ENCODE peak calls at places on chromosomes 13 and 19, in five cellular contexts. One of them, this sample, is unnamed.
A peak's percentile ranks its signal among the peaks of the same experiment; 100 is the strongest.

GRCh38 chr19:47351545-47351944 is 2.4 kb downstream of the DHX34 start:
- DNase-seq in left ventricle myocardium inferior: no peak
- DNase-seq in HFF-Myc: no peak
- DNase-seq in SJCRH30: no peak
- DNase-seq in heart left ventricle: no peak
- DNase-seq in this sample: no peak

GRCh38 chr19:24099829-24100228 is 12.8 kb downstream of the ZNF254 start:
- DNase-seq in left ventricle myocardium inferior: no peak
- DNase-seq in HFF-Myc: no peak
- DNase-seq in SJCRH30: no peak
- DNase-seq in heart left ventricle: no peak
- DNase-seq in this sample: no peak

GRCh38 chr13:48829536-48829935 is 146.2 kb upstream of the FNDC3A start:
- DNase-seq in left ventricle myocardium inferior: no peak
- DNase-seq in HFF-Myc: no peak
- DNase-seq in SJCRH30: no peak
- DNase-seq in heart left ventricle: no peak
- DNase-seq in this sample: no peak

GRCh38 chr19:2575734-2576481 is 100.0 kb downstream of the GADD45B start:
- DNase-seq in left ventricle myocardium inferior: peak; percentile 90
- DNase-seq in HFF-Myc: no peak
- DNase-seq in SJCRH30: no peak
- DNase-seq in heart left ventricle: peak; percentile 90
- DNase-seq in this sample: peak; percentile 80

GRCh38 chr13:59442946-59443345 is 720.8 kb downstream of the DIAPH3 start:
- DNase-seq in left ventricle myocardium inferior: no peak
- DNase-seq in HFF-Myc: no peak
- DNase-seq in SJCRH30: no peak
- DNase-seq in heart left ventricle: no peak
- DNase-seq in this sample: no peak

GRCh38 chr13:47983070-47983469 is 18.0 kb downstream of the SUCLA2 start:
- DNase-seq in left ventricle myocardium inferior: no peak
- DNase-seq in HFF-Myc: no peak
- DNase-seq in SJCRH30: no peak
- DNase-seq in heart left ventricle: no peak
- DNase-seq in this sample: no peak

GRCh38 chr19:4295972-4296771 is 6.0 kb downstream of the TMIGD2 start:
- DNase-seq in left ventricle myocardium inferior: no peak
- DNase-seq in HFF-Myc: no peak
- DNase-seq in SJCRH30: peak; percentile 94
- DNase-seq in heart left ventricle: no peak
- DNase-seq in this sample: no peak

GRCh38 chr19:10478476-10478875 is 24.7 kb downstream of the KEAP1 start:
- DNase-seq in left ventricle myocardium inferior: no peak
- DNase-seq in HFF-Myc: no peak
- DNase-seq in SJCRH30: no peak
- DNase-seq in heart left ventricle: no peak
- DNase-seq in this sample: no peak

GRCh38 chr13:82878536-82878935 is 1003.7 kb downstream of the SLITRK1 start:
- DNase-seq in left ventricle myocardium inferior: no peak
- DNase-seq in HFF-Myc: no peak
- DNase-seq in SJCRH30: no peak
- DNase-seq in heart left ventricle: no peak
- DNase-seq in this sample: no peak

GRCh38 chr13:71922191-71922590 is 55.2 kb upstream of the DACH1 start:
- DNase-seq in left ventricle myocardium inferior: no peak
- DNase-seq in HFF-Myc: no peak
- DNase-seq in SJCRH30: peak; percentile 2
- DNase-seq in heart left ventricle: no peak
- DNase-seq in this sample: no peak

GRCh38 chr13:75308222-75308621 is 173.7 kb downstream of the TBC1D4 start:
- DNase-seq in left ventricle myocardium inferior: no peak
- DNase-seq in HFF-Myc: no peak
- DNase-seq in SJCRH30: no peak
- DNase-seq in heart left ventricle: no peak
- DNase-seq in this sample: no peak

GRCh38 chr19:10104665-10105221 is 1.4 kb upstream of the PPAN start:
- DNase-seq in left ventricle myocardium inferior: no peak
- DNase-seq in HFF-Myc: no peak
- DNase-seq in SJCRH30: no peak
- DNase-seq in heart left ventricle: no peak
- DNase-seq in this sample: no peak

GRCh38 chr19:44635581-44636438 is 7.9 kb upstream of the PVR start:
- DNase-seq in left ventricle myocardium inferior: no peak
- DNase-seq in HFF-Myc: no peak
- DNase-seq in SJCRH30: peak; percentile 71
- DNase-seq in heart left ventricle: no peak
- DNase-seq in this sample: no peak

GRCh38 chr19:1471514-1472107 is 7.4 kb downstream of the C19orf25 start:
- DNase-seq in left ventricle myocardium inferior: no peak
- DNase-seq in HFF-Myc: no peak
- DNase-seq in SJCRH30: no peak
- DNase-seq in heart left ventricle: no peak
- DNase-seq in this sample: no peak

GRCh38 chr19:56222901-56223300 is 20.8 kb downstream of the ZSCAN5C start:
- DNase-seq in left ventricle myocardium inferior: no peak
- DNase-seq in HFF-Myc: no peak
- DNase-seq in SJCRH30: no peak
- DNase-seq in heart left ventricle: no peak
- DNase-seq in this sample: no peak

GRCh38 chr13:99909836-99910619 is 61.5 kb downstream of the ZIC5 start:
- DNase-seq in left ventricle myocardium inferior: peak; percentile 36
- DNase-seq in HFF-Myc: no peak
- DNase-seq in SJCRH30: no peak
- DNase-seq in heart left ventricle: no peak
- DNase-seq in this sample: no peak

GRCh38 chr19:18090545-18091216 is 3.9 kb upstream of the IL12RB1 start:
- DNase-seq in left ventricle myocardium inferior: no peak
- DNase-seq in HFF-Myc: no peak
- DNase-seq in SJCRH30: no peak
- DNase-seq in heart left ventricle: no peak
- DNase-seq in this sample: no peak

GRCh38 chr13:104137416-104137815 is 1071.2 kb upstream of the SLC10A2 start:
- DNase-seq in left ventricle myocardium inferior: no peak
- DNase-seq in HFF-Myc: no peak
- DNase-seq in SJCRH30: no peak
- DNase-seq in heart left ventricle: no peak
- DNase-seq in this sample: no peak

GRCh38 chr13:85013006-85013405 is 786.2 kb downstream of the SLITRK6 start:
- DNase-seq in left ventricle myocardium inferior: no peak
- DNase-seq in HFF-Myc: no peak
- DNase-seq in SJCRH30: no peak
- DNase-seq in heart left ventricle: no peak
- DNase-seq in this sample: no peak

GRCh38 chr13:98939552-98940306 is 38.1 kb downstream of the DOCK9 start:
- DNase-seq in left ventricle myocardium inferior: no peak
- DNase-seq in HFF-Myc: no peak
- DNase-seq in SJCRH30: no peak
- DNase-seq in heart left ventricle: no peak
- DNase-seq in this sample: peak; percentile 37

GRCh38 chr19:2289714-2290435 is 7.9 kb upstream of the PEAK3 start:
- DNase-seq in left ventricle myocardium inferior: peak; percentile 42
- DNase-seq in HFF-Myc: no peak
- DNase-seq in SJCRH30: no peak
- DNase-seq in heart left ventricle: no peak
- DNase-seq in this sample: no peak

GRCh38 chr19:12782424-12783225 is 7.3 kb upstream of the HOOK2 start:
- DNase-seq in left ventricle myocardium inferior: peak; percentile 92
- DNase-seq in HFF-Myc: no peak
- DNase-seq in SJCRH30: peak; percentile 93
- DNase-seq in heart left ventricle: peak; percentile 97
- DNase-seq in this sample: peak; percentile 93

GRCh38 chr13:109743706-109744453 is 42.5 kb downstream of the IRS2 start:
- DNase-seq in left ventricle myocardium inferior: no peak
- DNase-seq in HFF-Myc: peak; percentile 85
- DNase-seq in SJCRH30: no peak
- DNase-seq in heart left ventricle: no peak
- DNase-seq in this sample: peak; percentile 60

GRCh38 chr19:17183858-17184271 is 31.3 kb upstream of the USE1 start:
- DNase-seq in left ventricle myocardium inferior: no peak
- DNase-seq in HFF-Myc: no peak
- DNase-seq in SJCRH30: no peak
- DNase-seq in heart left ventricle: no peak
- DNase-seq in this sample: no peak

GRCh38 chr19:54469496-54469934 is 3.6 kb downstream of the CDC42EP5 start:
- DNase-seq in left ventricle myocardium inferior: peak; percentile 67
- DNase-seq in HFF-Myc: no peak
- DNase-seq in SJCRH30: no peak
- DNase-seq in heart left ventricle: peak; percentile 82
- DNase-seq in this sample: no peak

GRCh38 chr19:54470991-54471782 is 1.9 kb downstream of the CDC42EP5 start:
- DNase-seq in left ventricle myocardium inferior: peak; percentile 52
- DNase-seq in HFF-Myc: no peak
- DNase-seq in SJCRH30: no peak
- DNase-seq in heart left ventricle: peak; percentile 69
- DNase-seq in this sample: no peak

GRCh38 chr19:54473983-54474382 is 887 bp upstream of the CDC42EP5 start:
- DNase-seq in left ventricle myocardium inferior: no peak
- DNase-seq in HFF-Myc: no peak
- DNase-seq in SJCRH30: no peak
- DNase-seq in heart left ventricle: no peak
- DNase-seq in this sample: no peak

GRCh38 chr19:54473071-54473941 is at the start of gene CDC42EP5:
- DNase-seq in left ventricle myocardium inferior: peak; percentile 82
- DNase-seq in HFF-Myc: peak; percentile 76
- DNase-seq in SJCRH30: peak; percentile 41
- DNase-seq in heart left ventricle: peak; percentile 85
- DNase-seq in this sample: peak; percentile 77

DNA sequence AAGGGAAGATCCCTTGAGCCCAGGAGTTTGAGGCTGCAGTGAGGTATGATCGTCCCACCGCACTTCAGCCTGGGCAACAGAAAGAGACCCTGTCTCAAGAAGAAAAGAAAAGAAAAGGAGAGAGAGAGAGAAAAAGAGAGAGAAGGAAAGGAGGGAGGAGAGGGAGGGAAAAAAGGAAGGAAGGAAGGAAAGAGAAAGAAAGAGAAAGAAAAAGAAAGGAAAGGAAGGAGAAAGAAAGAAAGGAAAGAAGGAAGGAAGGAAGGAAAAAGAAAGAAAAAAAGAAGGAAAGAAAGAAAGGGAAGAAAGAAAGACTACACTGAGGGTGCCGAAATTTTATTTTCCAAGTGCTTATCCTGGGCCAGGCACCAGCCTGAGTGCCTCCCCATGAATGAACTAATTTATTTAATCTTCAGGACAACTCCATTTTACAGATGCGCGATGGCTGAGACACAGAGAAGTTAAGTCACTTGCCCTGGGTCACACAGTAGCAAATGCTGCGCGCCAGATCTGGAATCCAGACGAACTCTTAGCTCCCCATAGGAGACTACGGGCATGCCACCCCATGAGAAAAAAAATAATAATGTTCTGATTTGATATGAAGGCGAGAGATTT is 2.7 kb downstream of the CDC42EP5 start:
- DNase-seq in left ventricle myocardium inferior: no peak
- DNase-seq in HFF-Myc: no peak
- DNase-seq in SJCRH30: no peak
- DNase-seq in heart left ventricle: no peak
- DNase-seq in this sample: no peak
- H3K4me3 ChIP-seq in left ventricle myocardium inferior: peak overlapping the region; percentile 68
- H3K4me3 ChIP-seq in HFF-Myc: peak overlapping the region; percentile 67
- H3K4me3 ChIP-seq in SJCRH30: no peak overlapping the region
- H3K4me3 ChIP-seq in heart left ventricle: peak overlapping the region; percentile 57
- H3K4me3 ChIP-seq in this sample: no peak overlapping the region

DNA sequence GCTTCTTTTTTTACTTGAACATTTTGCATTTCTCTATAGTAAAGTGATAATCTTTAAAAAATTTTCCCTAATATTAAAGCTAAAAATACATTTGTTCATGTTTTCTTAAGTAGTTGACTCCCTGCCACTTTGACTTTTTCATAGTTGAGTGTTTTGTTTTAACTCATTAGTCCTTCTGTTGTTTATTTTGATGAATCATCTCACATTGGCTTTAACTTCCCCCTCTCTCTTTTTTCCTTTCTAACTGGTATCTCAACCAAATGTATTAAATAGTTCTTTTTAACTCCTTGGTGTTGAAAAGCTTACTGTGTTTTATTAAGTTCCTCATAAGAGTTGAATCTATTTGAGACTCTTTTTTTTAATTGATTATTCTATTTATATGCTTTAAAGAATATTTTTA is 2.8 kb downstream of the TNFSF13B start:
- DNase-seq in left ventricle myocardium inferior: no peak
- DNase-seq in HFF-Myc: no peak
- DNase-seq in SJCRH30: no peak
- DNase-seq in heart left ventricle: no peak
- DNase-seq in this sample: no peak
- H3K4me3 ChIP-seq in left ventricle myocardium inferior: no peak overlapping the region
- H3K4me3 ChIP-seq in HFF-Myc: no peak overlapping the region
- H3K4me3 ChIP-seq in SJCRH30: no peak overlapping the region
- H3K4me3 ChIP-seq in heart left ventricle: peak overlapping the region; percentile 61
- H3K4me3 ChIP-seq in this sample: no peak overlapping the region

GRCh38 chr19:13866463-13867046 is 10.4 kb upstream of the NANOS3 start:
- DNase-seq in left ventricle myocardium inferior: no peak
- DNase-seq in HFF-Myc: no peak
- DNase-seq in SJCRH30: no peak
- DNase-seq in heart left ventricle: no peak
- DNase-seq in this sample: no peak
- H3K4me3 ChIP-seq in left ventricle myocardium inferior: peak overlapping the region; percentile 85
- H3K4me3 ChIP-seq in HFF-Myc: peak overlapping the region; percentile 41
- H3K4me3 ChIP-seq in SJCRH30: peak overlapping the region; percentile 72
- H3K4me3 ChIP-seq in heart left ventricle: peak overlapping the region; percentile 72
- H3K4me3 ChIP-seq in this sample: no peak overlapping the region

GRCh38 chr13:57583529-57583928 is 48.0 kb upstream of the PCDH17 start:
- DNase-seq in left ventricle myocardium inferior: no peak
- DNase-seq in HFF-Myc: no peak
- DNase-seq in SJCRH30: no peak
- DNase-seq in heart left ventricle: no peak
- DNase-seq in this sample: no peak

DNA sequence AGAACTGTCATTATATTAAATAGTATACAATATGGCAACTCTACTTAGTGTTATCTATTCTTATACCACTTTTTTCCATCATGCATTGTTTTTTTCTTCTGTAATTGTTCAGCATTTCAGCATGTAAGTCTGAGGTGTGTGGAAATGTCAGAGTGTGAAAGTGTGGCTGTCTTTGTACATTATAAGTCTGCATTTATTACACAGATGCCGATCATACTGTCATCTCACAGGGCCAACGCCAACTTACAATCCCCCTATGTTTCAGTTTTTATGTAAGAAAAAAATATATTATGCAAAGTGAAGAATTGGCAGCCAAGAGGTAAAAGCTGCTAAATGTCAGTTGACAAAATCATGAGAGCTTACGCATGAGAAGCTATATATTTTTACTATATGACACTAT is 42.9 kb upstream of the PCDH17 start:
- DNase-seq in left ventricle myocardium inferior: no peak
- DNase-seq in HFF-Myc: no peak
- DNase-seq in SJCRH30: no peak
- DNase-seq in heart left ventricle: no peak
- DNase-seq in this sample: no peak
- H3K4me3 ChIP-seq in left ventricle myocardium inferior: no peak overlapping the region
- H3K4me3 ChIP-seq in HFF-Myc: no peak overlapping the region
- H3K4me3 ChIP-seq in SJCRH30: no peak overlapping the region
- H3K4me3 ChIP-seq in heart left ventricle: no peak overlapping the region
- H3K4me3 ChIP-seq in this sample: no peak overlapping the region

GRCh38 chr19:48713864-48714755 is 5.4 kb downstream of the MAMSTR start:
- DNase-seq in left ventricle myocardium inferior: peak; percentile 99
- DNase-seq in HFF-Myc: peak; percentile 98
- DNase-seq in SJCRH30: peak; percentile 13
- DNase-seq in heart left ventricle: peak; percentile 100
- DNase-seq in this sample: peak; percentile 99
- H3K4me3 ChIP-seq in left ventricle myocardium inferior: peak overlapping the region; percentile 77
- H3K4me3 ChIP-seq in HFF-Myc: peak overlapping the region; percentile 77
- H3K4me3 ChIP-seq in SJCRH30: no peak overlapping the region
- H3K4me3 ChIP-seq in heart left ventricle: peak overlapping the region; percentile 75
- H3K4me3 ChIP-seq in this sample: peak overlapping the region; percentile 66

GRCh38 chr19:13833330-13834265 is 38.4 kb downstream of the ZSWIM4 start:
- DNase-seq in left ventricle myocardium inferior: peak; percentile 96
- DNase-seq in HFF-Myc: no peak
- DNase-seq in SJCRH30: peak; percentile 43
- DNase-seq in heart left ventricle: peak; percentile 97
- DNase-seq in this sample: peak; percentile 95
- H3K4me3 ChIP-seq in left ventricle myocardium inferior: peak overlapping the region; percentile 51
- H3K4me3 ChIP-seq in HFF-Myc: no peak overlapping the region
- H3K4me3 ChIP-seq in SJCRH30: no peak overlapping the region
- H3K4me3 ChIP-seq in heart left ventricle: peak overlapping the region; percentile 43
- H3K4me3 ChIP-seq in this sample: peak overlapping the region; percentile 15